ENCODE peak calls at places on chromosomes 5 and 9, in six cellular contexts. S is AG09309; C is CD8-positive, alpha-beta memory T cell; A is T-helper 1 cell; X is colonic mucosa; Y is HCEC 1CT. K is an unnamed sample.

GRCh38 chr9:98247826-98248657 is 7.4 kb downstream of the TBC1D2 start:
- DNase-seq in S (no peak), Y (peak), C (no peak), A (no peak), X (no peak), K (no peak)

GRCh38 chr9:20406344-20406743 is 216.0 kb downstream of the MLLT3 start:
- DNase-seq in A (no peak), C (no peak), X (no peak), S (no peak), Y (no peak), K (no peak)

GRCh38 chr9:98989036-98990000 is 45.6 kb downstream of the COL15A1 start:
- DNase-seq in X (no peak), S (peak), Y (peak), C (no peak), A (no peak), K (no peak)

GRCh38 chr9:131817627-131818026 is 77.8 kb upstream of the RAPGEF1 start:
- DNase-seq in A (no peak), X (no peak), C (no peak), Y (no peak), S (no peak), K (no peak)

GRCh38 chr5:146240951-146241350 is 37.5 kb downstream of the RBM27 start:
- DNase-seq in X (no peak), S (peak), Y (peak), A (no peak), C (no peak), K (no peak)

GRCh38 chr9:80076105-80076504 is 504.3 kb downstream of the TLE4 start:
- DNase-seq in Y (no peak), C (no peak), A (no peak), X (no peak), S (no peak), K (no peak)

GRCh38 chr5:74945561-74946165 is 79.5 kb upstream of the FAM169A start:
- DNase-seq in Y (peak), S (no peak), X (no peak), A (no peak), C (no peak), K (no peak)

GRCh38 chr5:153970496-153970895 is 68.2 kb downstream of the FAM114A2 start:
- DNase-seq in C (no peak), X (no peak), Y (no peak), S (no peak), A (no peak), K (no peak)